ENCODE peak calls at places on chromosomes 12 and 14, in nine cellular contexts. C is IMR-90, T is fibroblast of lung, O is endothelial cell of umbilical vein, X is HCT116, P is H9, I is mesenchymal stem cell, H is astrocyte, E is H1. U is an unnamed sample.

GRCh38 chr12:19945559-19946485 is 422.5 kb upstream of the PDE3A start:
- DNase-seq in C (peak), T (peak), O (peak), X (no peak), P (no peak), I (peak), H (peak), E (no peak), U (peak)

GRCh38 chr12:47102845-47103666 is 23.3 kb upstream of the AMIGO2 start:
- DNase-seq in C (peak), T (peak), O (no peak), X (no peak), P (no peak), I (peak), H (peak), E (no peak), U (no peak)

GRCh38 chr14:96100171-96101064 is 61.3 kb downstream of the C14orf132 start:
- DNase-seq in C (peak), T (peak), O (peak), X (peak), P (peak), I (peak), H (peak), E (peak), U (peak)

GRCh38 chr14:40581264-40581663 is 1025.4 kb upstream of the LRFN5 start:
- DNase-seq in C (no peak), T (no peak), O (no peak), X (no peak), P (no peak), I (no peak), H (no peak), E (no peak), U (no peak)

GRCh38 chr14:28975084-28975483 is 208.5 kb downstream of the FOXG1 start:
- DNase-seq in C (no peak), T (no peak), O (no peak), X (no peak), P (peak), I (no peak), H (no peak), E (no peak), U (no peak)

GRCh38 chr12:102322254-102322653 is 124.6 kb upstream of the PMCH start:
- DNase-seq in C (no peak), T (no peak), O (no peak), X (no peak), P (no peak), I (no peak), H (no peak), E (no peak), U (no peak)

GRCh38 chr12:47752552-47752951 is 6.1 kb downstream of the RAPGEF3 start:
- DNase-seq in C (peak), T (peak), O (no peak), X (no peak), P (no peak), I (no peak), H (peak), E (no peak), U (no peak)

GRCh38 chr14:53124778-53125177 is 28.3 kb downstream of the DDHD1 start:
- DNase-seq in C (no peak), T (no peak), O (no peak), X (no peak), P (no peak), I (no peak), H (no peak), E (no peak), U (no peak)

GRCh38 chr12:124254126-124254525 is 40.8 kb upstream of the RFLNA start:
- DNase-seq in C (no peak), T (no peak), O (no peak), X (no peak), P (no peak), I (no peak), H (no peak), E (no peak), U (no peak)

GRCh38 chr14:78764240-78764639 is 594.1 kb downstream of the NRXN3 start:
- DNase-seq in C (peak), T (no peak), O (no peak), X (no peak), P (no peak), I (no peak), H (peak), E (no peak), U (no peak)

GRCh38 chr12:106000376-106001104 is 138.2 kb downstream of the NUAK1 start:
- DNase-seq in C (no peak), T (no peak), O (no peak), X (no peak), P (no peak), I (no peak), H (no peak), E (no peak), U (no peak)

GRCh38 chr12:23771230-23771949 is 178.1 kb downstream of the SOX5 start:
- DNase-seq in C (no peak), T (no peak), O (no peak), X (no peak), P (no peak), I (no peak), H (peak), E (no peak), U (no peak)

GRCh38 chr14:22099942-22100763 is 426.5 kb upstream of the OR4E1 start:
- DNase-seq in C (peak), T (peak), O (peak), X (peak), P (peak), I (peak), H (peak), E (peak), U (peak)

GRCh38 chr14:98949506-98950135 is 322.4 kb downstream of the BCL11B start:
- DNase-seq in C (no peak), T (no peak), O (no peak), X (no peak), P (no peak), I (no peak), H (no peak), E (no peak), U (no peak)

GRCh38 chr14:58738189-58738836 is 100.6 kb downstream of the DACT1 start:
- DNase-seq in C (peak), T (peak), O (no peak), X (no peak), P (no peak), I (peak), H (peak), E (no peak), U (no peak)

GRCh38 chr12:49033611-49034286 is 15.2 kb upstream of the PRKAG1 start:
- DNase-seq in C (no peak), T (peak), O (no peak), X (no peak), P (no peak), I (no peak), H (no peak), E (no peak), U (no peak)

GRCh38 chr14:105419305-105420091 is at the start of gene MTA1:
- DNase-seq in C (peak), T (peak), O (no peak), X (no peak), P (no peak), I (peak), H (no peak), E (no peak), U (peak)

GRCh38 chr12:84767079-84767478 is 145.5 kb downstream of the SLC6A15 start:
- DNase-seq in C (no peak), T (no peak), O (no peak), X (no peak), P (no peak), I (no peak), H (no peak), E (no peak), U (peak)

GRCh38 chr12:81078469-81079196 is 754 bp downstream of the ACSS3 start:
- DNase-seq in C (peak), T (peak), O (peak), X (no peak), P (no peak), I (peak), H (peak), E (no peak), U (no peak)

GRCh38 chr12:38921025-38921677 is 15.8 kb upstream of the CPNE8 start:
- DNase-seq in C (no peak), T (no peak), O (peak), X (peak), P (peak), I (peak), H (peak), E (no peak), U (peak)

GRCh38 chr12:27970391-27970980 is 2.0 kb downstream of the PTHLH start:
- DNase-seq in C (peak), T (peak), O (peak), X (no peak), P (peak), I (peak), H (peak), E (no peak), U (peak)

GRCh38 chr12:72272731-72273498 is 745 bp downstream of the TRHDE start:
- DNase-seq in C (peak), T (peak), O (no peak), X (no peak), P (peak), I (peak), H (peak), E (no peak), U (peak)

GRCh38 chr14:69090187-69090789 is 62.6 kb downstream of the DCAF5 start:
- DNase-seq in C (peak), T (peak), O (peak), X (peak), P (peak), I (peak), H (no peak), E (no peak), U (peak)

GRCh38 chr14:73460691-73461127 is 2.4 kb upstream of the NUMB start:
- DNase-seq in C (peak), T (peak), O (peak), X (no peak), P (no peak), I (peak), H (peak), E (no peak), U (no peak)

GRCh38 chr14:104187931-104188726 is 49.7 kb downstream of the KIF26A start:
- DNase-seq in C (no peak), T (no peak), O (no peak), X (no peak), P (no peak), I (no peak), H (no peak), E (no peak), U (no peak)

GRCh38 chr12:97375310-97375709 is 87.3 kb upstream of the RMST start:
- DNase-seq in C (no peak), T (no peak), O (no peak), X (no peak), P (no peak), I (no peak), H (no peak), E (no peak), U (no peak)

DNA sequence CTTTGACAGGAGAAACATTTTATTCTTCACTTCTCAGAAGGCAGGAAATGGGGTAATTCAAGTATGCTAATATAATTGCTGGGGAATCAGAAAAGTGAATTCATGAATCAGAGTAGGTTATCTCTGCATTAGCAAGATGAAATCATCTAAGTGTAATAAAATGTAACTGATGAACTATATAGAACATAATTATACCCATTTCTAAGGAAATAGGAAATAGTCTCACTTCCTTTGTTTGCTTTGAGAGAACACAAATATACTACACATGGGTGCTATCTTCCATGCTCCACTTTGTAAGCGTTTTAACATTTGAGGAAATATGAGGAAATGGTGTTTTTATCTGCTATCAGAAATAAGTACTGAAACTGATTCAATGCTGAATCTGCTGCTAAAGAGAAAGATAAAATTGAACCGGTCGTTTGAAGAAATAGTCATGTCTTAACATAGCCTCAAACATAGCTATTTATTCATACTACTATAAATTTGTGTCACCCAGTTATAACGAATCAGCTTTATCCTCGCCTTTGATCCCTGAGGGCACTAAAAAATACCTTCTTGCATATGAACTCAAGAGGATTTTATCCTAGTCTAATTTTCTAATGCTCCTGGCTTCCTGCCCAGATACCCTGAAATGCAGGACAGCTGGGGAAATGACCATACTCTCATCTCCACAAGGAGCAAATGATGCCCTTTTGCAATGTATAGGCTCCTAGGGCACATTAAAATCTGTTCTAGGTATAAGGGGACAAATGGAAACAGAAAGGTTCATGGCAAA is 696.0 kb downstream of the C12orf50 start:
- DNase-seq in C (peak), T (no peak), O (peak), X (no peak), P (no peak), I (no peak), H (no peak), E (no peak), U (peak)
- H2AFZ ChIP-seq in C (no peak), T (no peak), O (no peak), X (no peak), P (no peak), I (no peak), H (no peak), E (no peak), U (peak)

GRCh38 chr12:93442411-93443340 is 929 bp upstream of the UBE2N start:
- DNase-seq in C (peak), T (no peak), O (no peak), X (no peak), P (no peak), I (peak), H (no peak), E (no peak), U (no peak)

GRCh38 chr12:93441617-93442410 is at the start of gene UBE2N:
- DNase-seq in C (peak), T (peak), O (peak), X (peak), P (peak), I (peak), H (peak), E (peak), U (peak)

GRCh38 chr12:93438266-93439050 is 3.3 kb downstream of the UBE2N start:
- DNase-seq in C (no peak), T (no peak), O (no peak), X (no peak), P (no peak), I (no peak), H (no peak), E (no peak), U (no peak)

GRCh38 chr12:93441111-93441616 is 583 bp downstream of the UBE2N start:
- DNase-seq in C (peak), T (no peak), O (peak), X (no peak), P (peak), I (peak), H (no peak), E (no peak), U (peak)

DNA sequence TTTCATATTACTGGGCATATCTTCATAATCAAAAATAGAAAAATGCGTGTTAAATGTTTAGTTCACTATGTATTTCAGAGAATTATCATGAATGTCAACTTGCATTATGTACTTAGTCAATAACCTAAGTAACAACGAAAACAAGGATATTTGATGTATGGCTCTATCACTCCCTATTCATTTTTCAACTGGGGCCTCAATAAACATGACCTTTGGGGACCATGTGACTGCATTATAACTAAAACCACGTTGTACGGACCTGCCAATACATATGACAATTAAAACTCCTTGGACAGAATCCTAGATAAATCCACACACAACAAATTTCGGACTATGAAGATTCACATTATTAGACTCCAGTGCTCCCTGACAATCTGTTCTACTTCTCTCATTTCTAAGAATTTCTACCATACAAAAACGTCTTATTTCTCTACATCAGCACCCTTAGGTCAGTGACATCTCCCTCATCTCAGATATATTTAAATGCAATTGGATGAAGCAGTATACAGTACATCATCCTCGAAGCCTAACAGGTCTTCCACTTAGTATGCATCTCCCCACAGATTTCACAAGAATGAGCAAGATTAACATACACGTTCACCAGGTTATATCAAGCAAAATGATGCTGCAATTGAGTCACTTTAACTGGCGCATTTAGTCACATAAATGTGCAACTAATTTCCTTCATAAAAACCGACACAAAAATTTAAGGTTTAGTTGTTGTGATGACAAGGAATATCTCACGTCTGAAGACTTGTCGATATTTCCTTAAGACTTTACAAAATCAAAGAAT is 1.5 kb downstream of the UBE2N start:
- DNase-seq in C (peak), T (peak), O (peak), X (no peak), P (no peak), I (peak), H (peak), E (no peak), U (no peak)
- H2AFZ ChIP-seq in C (no peak), T (no peak), O (no peak), X (no peak), P (no peak), I (no peak), H (no peak), E (no peak), U (no peak)

DNA sequence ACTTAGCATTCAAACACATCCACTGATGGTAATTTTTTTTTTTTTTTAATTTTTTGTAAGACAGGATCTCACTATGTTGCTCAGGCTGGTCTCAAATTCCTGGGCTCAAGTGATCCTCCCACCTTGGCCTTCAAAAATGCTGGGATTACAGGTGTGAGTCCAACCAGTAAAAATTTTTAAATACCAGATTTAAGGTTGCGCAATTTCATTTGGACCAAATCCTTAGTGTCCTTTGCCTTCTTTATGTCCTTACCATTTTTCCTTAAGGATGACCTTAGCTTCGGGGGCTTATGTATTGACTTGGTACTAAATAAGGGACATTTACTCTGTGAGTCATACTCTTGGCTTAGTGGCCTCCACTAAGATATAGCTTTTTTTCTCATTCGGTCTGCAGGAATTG is 4.1 kb upstream of the PLBD1 start:
- DNase-seq in C (no peak), T (no peak), O (no peak), X (no peak), P (no peak), I (no peak), H (no peak), E (no peak), U (no peak)
- H2AFZ ChIP-seq in C (no peak), T (no peak), O (no peak), X (no peak), P (no peak), I (no peak), H (no peak), E (no peak), U (no peak)

DNA sequence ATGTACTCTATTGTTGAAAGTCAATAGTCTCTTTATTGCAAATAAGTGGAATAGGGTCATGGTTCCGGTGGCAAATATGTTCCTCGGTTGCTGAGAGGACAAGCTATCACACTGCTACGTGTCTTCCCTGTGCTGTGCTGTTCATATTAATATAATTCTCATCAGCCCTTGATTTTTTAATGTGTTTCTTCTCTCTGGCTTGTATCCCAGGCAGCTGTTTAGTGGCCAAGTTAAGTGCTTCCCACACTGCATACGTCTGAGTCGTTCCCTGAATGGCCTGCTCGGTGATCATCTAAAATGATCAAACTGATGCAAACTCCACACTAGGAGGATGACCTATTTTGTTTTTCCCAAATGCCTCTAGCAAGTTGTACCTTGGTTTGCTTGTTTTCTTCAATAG is 186.4 kb downstream of the ANO6 start:
- DNase-seq in C (peak), T (peak), O (no peak), X (no peak), P (no peak), I (no peak), H (no peak), E (no peak), U (no peak)
- H2AFZ ChIP-seq in C (no peak), T (no peak), O (no peak), X (no peak), P (no peak), I (no peak), H (no peak), E (no peak), U (no peak)